ENCODE peak calls at places on chromosomes 2 and 18, in seven cellular contexts. R is fibroblast of the aortic adventitia, O is cardiac muscle cell, J is left ventricle myocardium inferior, N is dorsolateral prefrontal cortex, X is lung, B is upper lobe of right lung. A is an unnamed sample.

GRCh38 chr2:68284896-68285295 is 32.6 kb upstream of the PPP3R1 start:
- DNase-seq in R (peak; percentile 77), O (no peak), J (peak; percentile 69), N (peak; percentile 46), X (no peak), B (no peak), A (no peak)

GRCh38 chr2:71129114-71129890 is 727 bp downstream of the MCEE start:
- DNase-seq in R (peak; percentile 15), O (no peak), J (no peak), N (no peak), X (no peak), B (no peak), A (no peak)

GRCh38 chr2:196431957-196432356 is 207.6 kb upstream of the CCDC150 start:
- DNase-seq in R (no peak), O (peak; percentile 46), J (no peak), N (no peak), X (no peak), B (no peak), A (no peak)

GRCh38 chr18:44826418-44827259 is 146.0 kb downstream of the SETBP1 start:
- DNase-seq in R (peak; percentile 96), O (peak; percentile 75), J (peak; percentile 42), N (peak; percentile 56), X (peak; percentile 65), B (no peak), A (no peak)

GRCh38 chr2:55811048-55811447 is 112.5 kb downstream of the EFEMP1 start:
- DNase-seq in R (peak; percentile 31), O (no peak), J (no peak), N (no peak), X (no peak), B (no peak), A (no peak)

GRCh38 chr2:174683392-174683759 is 80.9 kb downstream of the CHRNA1 start:
- DNase-seq in R (peak; percentile 61), O (peak; percentile 20), J (no peak), N (no peak), X (no peak), B (no peak), A (no peak)

GRCh38 chr2:3435440-3435839 is 55.9 kb downstream of the TRAPPC12 start:
- DNase-seq in R (no peak), O (no peak), J (no peak), N (no peak), X (no peak), B (no peak), A (no peak)

GRCh38 chr18:22223263-22223960 is 54.0 kb downstream of the GATA6 start:
- DNase-seq in R (peak; percentile 85), O (no peak), J (peak; percentile 77), N (no peak), X (peak; percentile 92), B (peak; percentile 93), A (peak; percentile 68)

GRCh38 chr2:190382851-190383250 is 25.3 kb upstream of the MFSD6 start:
- DNase-seq in R (peak; percentile 66), O (peak; percentile 19), J (no peak), N (no peak), X (no peak), B (no peak), A (no peak)

GRCh38 chr2:127410871-127411396 is 7.3 kb upstream of the PROC start:
- DNase-seq in R (peak; percentile 65), O (no peak), J (no peak), N (peak; percentile 26), X (peak; percentile 74), B (peak; percentile 55), A (no peak)

GRCh38 chr2:37414470-37414949 is 70.1 kb downstream of the QPCT start:
- DNase-seq in R (peak; percentile 88), O (peak; percentile 67), J (no peak), N (no peak), X (no peak), B (no peak), A (no peak)

GRCh38 chr2:64327510-64328414 is 126.2 kb upstream of the LGALSL start:
- DNase-seq in R (no peak), O (peak; percentile 20), J (peak; percentile 43), N (peak; percentile 76), X (peak; percentile 38), B (peak; percentile 77), A (no peak)

GRCh38 chr2:185208261-185208660 is 530.3 kb upstream of the FSIP2 start:
- DNase-seq in R (no peak), O (peak; percentile 77), J (no peak), N (no peak), X (no peak), B (no peak), A (peak; percentile 16)

GRCh38 chr2:124339709-124340108 is 314.6 kb downstream of the CNTNAP5 start:
- DNase-seq in R (no peak), O (no peak), J (no peak), N (no peak), X (no peak), B (no peak), A (no peak)

GRCh38 chr2:213246665-213247281 is 37.5 kb upstream of the SPAG16 start:
- DNase-seq in R (peak; percentile 76), O (peak; percentile 70), J (no peak), N (no peak), X (no peak), B (no peak), A (no peak)

GRCh38 chr2:241636983-241637232 is at the start of gene THAP4:
- DNase-seq in R (no peak), O (peak; percentile 89), J (peak; percentile 72), N (no peak), X (peak; percentile 48), B (peak; percentile 90), A (peak; percentile 84)

GRCh38 chr2:230758566-230759480 is 46.2 kb downstream of the CAB39 start:
- DNase-seq in R (peak; percentile 89), O (no peak), J (no peak), N (no peak), X (no peak), B (no peak), A (no peak)

GRCh38 chr2:230893881-230894781 is 29.4 kb downstream of the ITM2C start:
- DNase-seq in R (no peak), O (no peak), J (no peak), N (peak; percentile 51), X (no peak), B (peak; percentile 40), A (no peak)

GRCh38 chr2:46798998-46799698 is 116.5 kb downstream of the MCFD2 start:
- DNase-seq in R (peak; percentile 90), O (no peak), J (no peak), N (no peak), X (peak; percentile 18), B (no peak), A (no peak)

GRCh38 chr2:78992807-78993517 is 32.5 kb upstream of the REG3G start:
- DNase-seq in R (no peak), O (peak; percentile 42), J (no peak), N (no peak), X (no peak), B (no peak), A (peak; percentile 78)

GRCh38 chr18:13915973-13916372 is 637 bp upstream of the MC2R start:
- DNase-seq in R (no peak), O (peak; percentile 16), J (peak; percentile 38), N (no peak), X (no peak), B (no peak), A (no peak)

GRCh38 chr2:44996356-44996755 is 12.9 kb downstream of the SIX2 start:
- DNase-seq in R (no peak), O (no peak), J (no peak), N (no peak), X (no peak), B (no peak), A (no peak)
- H3K4me3 ChIP-seq in R (no peak overlapping the region), O (no peak overlapping the region), J (no peak overlapping the region), N (no peak overlapping the region), X (no peak overlapping the region), B (no peak overlapping the region), A (no peak overlapping the region)

GRCh38 chr2:112577756-112578155 is 6.7 kb upstream of the CHCHD5 start:
- DNase-seq in R (peak; percentile 50), O (peak; percentile 28), J (no peak), N (no peak), X (no peak), B (no peak), A (no peak)

GRCh38 chr2:112583497-112584133 is 794 bp upstream of the CHCHD5 start:
- DNase-seq in R (no peak), O (no peak), J (no peak), N (no peak), X (peak; percentile 41), B (no peak), A (no peak)

GRCh38 chr2:112582314-112582746 is 2.1 kb upstream of the CHCHD5 start:
- DNase-seq in R (peak; percentile 82), O (peak; percentile 60), J (no peak), N (no peak), X (no peak), B (no peak), A (peak; percentile 38)

GRCh38 chr2:112580084-112580483 is 4.3 kb upstream of the CHCHD5 start:
- DNase-seq in R (no peak), O (no peak), J (no peak), N (no peak), X (no peak), B (no peak), A (no peak)

GRCh38 chr2:112579280-112579679 is 5.1 kb upstream of the CHCHD5 start:
- DNase-seq in R (peak; percentile 96), O (no peak), J (no peak), N (no peak), X (no peak), B (no peak), A (no peak)
- TF ChIP-seq CTCF in R (peak; percentile 29), O (no peak), J (no peak), N (no peak), X (no peak), B (no peak), A (no peak)

GRCh38 chr2:29275186-29275585 is 160.0 kb downstream of the CLIP4 start:
- DNase-seq in R (no peak), O (no peak), J (no peak), N (no peak), X (no peak), B (no peak), A (no peak)

GRCh38 chr2:29281585-29281984 is 166.4 kb downstream of the CLIP4 start:
- DNase-seq in R (peak; percentile 67), O (no peak), J (no peak), N (peak; percentile 92), X (peak; percentile 40), B (no peak), A (peak; percentile 58)

GRCh38 chr2:29284671-29285070 is 169.5 kb downstream of the CLIP4 start:
- DNase-seq in R (no peak), O (no peak), J (no peak), N (no peak), X (no peak), B (no peak), A (no peak)

GRCh38 chr2:29278964-29279363 is 163.7 kb downstream of the CLIP4 start:
- DNase-seq in R (no peak), O (no peak), J (no peak), N (peak; percentile 41), X (no peak), B (no peak), A (no peak)

DNA sequence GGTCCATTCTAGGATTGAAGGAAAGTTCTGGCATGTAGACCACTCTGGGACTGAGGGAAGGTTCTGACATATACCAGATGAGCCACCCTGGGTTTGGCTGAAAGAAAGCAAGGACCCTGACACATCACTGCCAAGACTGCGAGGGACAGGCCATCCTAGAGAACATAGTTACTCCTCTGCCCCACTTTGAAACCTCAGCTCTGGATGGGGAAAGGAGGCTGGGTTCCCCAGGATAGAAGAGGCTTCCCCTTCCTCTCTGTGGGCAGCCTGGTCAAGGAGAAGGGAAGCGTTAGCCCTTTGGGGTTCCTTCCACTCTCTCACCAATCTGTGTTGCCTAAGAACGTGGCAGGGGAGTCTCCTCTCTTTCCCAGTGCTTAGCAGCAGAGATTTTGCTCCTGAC is 165.9 kb downstream of the CLIP4 start:
- DNase-seq in R (no peak), O (no peak), J (no peak), N (no peak), X (no peak), B (peak; percentile 15), A (no peak)
- H3K4me3 ChIP-seq in R (no peak overlapping the region), O (no peak overlapping the region), J (no peak overlapping the region), N (no peak overlapping the region), X (no peak overlapping the region), B (no peak overlapping the region), A (no peak overlapping the region)

GRCh38 chr18:49335677-49336076 is 124.8 kb downstream of the DYM start:
- DNase-seq in R (no peak), O (no peak), J (no peak), N (no peak), X (no peak), B (no peak), A (no peak)
- TF ChIP-seq CTCF in R (no peak), O (no peak), J (peak; percentile 9), N (no peak), X (no peak), B (no peak), A (no peak)

A was measured in pancreas.